ENCODE peak calls at places on chromosome 12, in six cellular contexts. D, M, B, H, X and U are unnamed samples.

GRCh38 chr12:125286005-125286727 is 220.9 kb downstream of the AACS start:
- DNase-seq in D (no peak), H (no peak), X (no peak), M (no peak), B (no peak), U (no peak)

GRCh38 chr12:29153231-29153630 is 4.2 kb downstream of the FAR2 start:
- DNase-seq in D (no peak), M (no peak), B (no peak), H (no peak), X (no peak), U (no peak)

GRCh38 chr12:90085491-90086274 is 377.0 kb upstream of the ATP2B1 start:
- DNase-seq in H (no peak), M (no peak), X (no peak), D (no peak), B (no peak), U (no peak)

GRCh38 chr12:119869720-119870119 is 7.4 kb downstream of the CIT start:
- DNase-seq in D (no peak), X (no peak), B (no peak), H (no peak), M (no peak), U (peak; percentile 74)

GRCh38 chr12:67710582-67710981 is 62.0 kb downstream of the DYRK2 start:
- DNase-seq in X (peak; percentile 70), D (no peak), M (no peak), H (no peak), B (no peak), U (peak; percentile 23)

GRCh38 chr12:54021432-54022013 is 6.7 kb upstream of the HOXC6 start:
- DNase-seq in X (no peak), M (peak; percentile 61), B (no peak), H (no peak), D (no peak), U (no peak)

GRCh38 chr12:19624401-19624930 is 185.2 kb downstream of the AEBP2 start:
- DNase-seq in B (no peak), D (no peak), X (no peak), H (no peak), M (no peak), U (no peak)

GRCh38 chr12:107760207-107760816 is 625 bp downstream of the PRDM4 start:
- DNase-seq in H (peak; percentile 61), B (no peak), X (peak; percentile 71), M (peak; percentile 28), D (peak; percentile 79), U (peak; percentile 33)

GRCh38 chr12:116454950-116455447 is 104.2 kb upstream of the MAP1LC3B2 start:
- DNase-seq in H (no peak), X (no peak), M (no peak), D (no peak), B (no peak), U (peak; percentile 79)

GRCh38 chr12:40137252-40137651 is 31.4 kb upstream of the SLC2A13 start:
- DNase-seq in D (no peak), H (no peak), X (no peak), M (no peak), B (no peak), U (no peak)

GRCh38 chr12:81208193-81208946 is 130.5 kb downstream of the ACSS3 start:
- DNase-seq in B (no peak), D (no peak), M (no peak), H (no peak), X (peak; percentile 41), U (no peak)

GRCh38 chr12:114636723-114637480 is 47.1 kb downstream of the TBX3 start:
- DNase-seq in M (peak; percentile 16), H (no peak), B (no peak), D (no peak), X (no peak), U (peak; percentile 24)

GRCh38 chr12:49092086-49092815 is 2.4 kb downstream of the DHH start:
- DNase-seq in B (peak; percentile 37), D (no peak), X (no peak), M (peak; percentile 64), H (peak; percentile 68), U (peak; percentile 55)

GRCh38 chr12:39919790-39920189 is 186.1 kb downstream of the SLC2A13 start:
- DNase-seq in M (no peak), D (no peak), X (no peak), H (no peak), B (no peak), U (no peak)

GRCh38 chr12:110885152-110885840 is 35.1 kb downstream of the MYL2 start:
- DNase-seq in B (no peak), H (no peak), D (no peak), M (no peak), X (no peak), U (no peak)

GRCh38 chr12:14884458-14884878 is 1.2 kb downstream of the MGP start:
- DNase-seq in D (peak; percentile 90), H (peak; percentile 91), X (peak; percentile 58), B (peak; percentile 83), M (no peak), U (peak; percentile 89)

GRCh38 chr12:92469837-92470236 is 233.0 kb upstream of the PLEKHG7 start:
- DNase-seq in X (peak; percentile 29), M (no peak), B (peak; percentile 68), H (no peak), D (no peak), U (peak; percentile 16)

GRCh38 chr12:84070311-84070710 is 842.3 kb downstream of the SLC6A15 start:
- DNase-seq in H (no peak), X (no peak), B (no peak), D (peak; percentile 76), M (no peak), U (peak; percentile 11)

DNA sequence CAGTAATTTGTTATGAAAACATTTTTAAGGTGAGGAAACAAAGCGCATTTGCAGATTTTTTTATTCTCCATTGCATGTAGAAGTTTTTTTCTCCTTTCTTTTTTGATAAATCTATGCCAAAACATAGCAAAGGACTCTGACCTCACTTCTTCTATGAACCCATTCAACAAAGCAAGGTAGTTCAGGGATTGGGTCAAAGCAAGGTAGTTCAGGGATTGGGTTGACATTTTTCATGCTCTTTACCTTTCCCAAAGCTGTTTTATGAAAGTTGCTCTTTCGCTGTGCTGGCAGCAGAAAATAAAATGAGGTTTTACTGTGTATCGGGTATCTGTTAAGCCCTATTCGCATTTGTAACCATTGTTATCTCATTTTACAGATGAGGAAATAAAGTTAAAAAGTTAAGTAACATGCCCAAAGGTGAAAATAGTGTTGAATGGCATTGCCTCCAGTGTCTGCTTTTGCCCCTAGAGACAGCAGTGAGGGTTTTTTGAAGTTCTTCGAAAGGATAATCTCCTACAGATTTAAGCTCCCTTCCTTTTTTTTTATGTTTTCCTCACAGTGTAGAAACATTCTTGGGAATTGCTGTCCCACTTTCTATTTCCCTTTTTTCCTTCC is 10.6 kb downstream of the STRAP start:
- DNase-seq in X (no peak), H (no peak), B (no peak), M (no peak), D (no peak), U (no peak)
- TF ChIP-seq CTCF in X (no peak), H (no peak), B (no peak), M (no peak), D (no peak), U (no peak)

DNA sequence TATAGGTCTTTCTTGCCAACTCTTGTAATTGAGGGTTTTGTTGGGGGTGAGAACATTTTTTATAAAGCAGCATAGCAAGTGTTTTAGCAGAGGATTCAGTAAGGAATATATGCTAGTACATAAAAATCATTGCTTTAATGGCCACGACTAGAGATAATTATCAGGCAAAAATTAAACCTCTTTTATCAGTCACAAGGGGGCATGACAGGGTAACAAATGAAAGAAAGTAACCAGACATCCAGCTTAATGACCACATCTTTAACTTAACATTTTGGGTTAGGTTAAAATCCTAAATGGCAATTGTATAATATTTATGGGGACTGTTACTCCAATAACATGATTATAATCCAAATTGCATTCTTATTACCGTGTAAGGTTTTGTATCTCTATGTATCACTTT is 119.6 kb downstream of the LRRIQ1 start:
- DNase-seq in H (no peak), D (no peak), M (no peak), B (no peak), X (no peak), U (peak; percentile 60)
- TF ChIP-seq CTCF in H (no peak), D (no peak), M (peak; percentile 30), B (no peak), X (no peak), U (peak; percentile 37)

GRCh38 chr12:56204275-56204674 is 15.0 kb upstream of the SMARCC2 start:
- DNase-seq in M (no peak), B (no peak), H (no peak), X (no peak), D (no peak), U (no peak)

GRCh38 chr12:56206373-56207166 is 15.2 kb downstream of the RNF41 start:
- DNase-seq in X (peak; percentile 71), H (peak; percentile 56), B (peak; percentile 43), D (no peak), M (peak; percentile 71), U (peak; percentile 54)

GRCh38 chr12:56208014-56208413 is 13.7 kb downstream of the RNF41 start:
- DNase-seq in D (no peak), B (no peak), H (no peak), M (no peak), X (no peak), U (no peak)

GRCh38 chr12:56202838-56203237 is 13.6 kb upstream of the SMARCC2 start:
- DNase-seq in B (no peak), D (no peak), H (no peak), M (no peak), X (no peak), U (no peak)

GRCh38 chr12:56205445-56205844 is 16.2 kb upstream of the SMARCC2 start:
- DNase-seq in M (no peak), B (no peak), H (no peak), D (no peak), X (no peak), U (no peak)
- TF ChIP-seq CTCF in M (no peak), B (no peak), H (no peak), D (no peak), X (no peak), U (no peak)

GRCh38 chr12:113048716-113049127 is 7.8 kb upstream of the DTX1 start:
- DNase-seq in D (no peak), B (no peak), H (peak; percentile 75), X (no peak), M (peak; percentile 69), U (peak; percentile 71)

GRCh38 chr12:113051759-113052158 is 4.8 kb upstream of the DTX1 start:
- DNase-seq in X (no peak), H (no peak), D (no peak), B (no peak), M (no peak), U (no peak)

GRCh38 chr12:113052326-113052725 is 4.2 kb upstream of the DTX1 start:
- DNase-seq in H (no peak), B (no peak), X (no peak), M (no peak), D (no peak), U (no peak)

GRCh38 chr12:113050808-113051207 is 5.7 kb upstream of the DTX1 start:
- DNase-seq in X (no peak), M (no peak), D (no peak), B (no peak), H (no peak), U (no peak)

DNA sequence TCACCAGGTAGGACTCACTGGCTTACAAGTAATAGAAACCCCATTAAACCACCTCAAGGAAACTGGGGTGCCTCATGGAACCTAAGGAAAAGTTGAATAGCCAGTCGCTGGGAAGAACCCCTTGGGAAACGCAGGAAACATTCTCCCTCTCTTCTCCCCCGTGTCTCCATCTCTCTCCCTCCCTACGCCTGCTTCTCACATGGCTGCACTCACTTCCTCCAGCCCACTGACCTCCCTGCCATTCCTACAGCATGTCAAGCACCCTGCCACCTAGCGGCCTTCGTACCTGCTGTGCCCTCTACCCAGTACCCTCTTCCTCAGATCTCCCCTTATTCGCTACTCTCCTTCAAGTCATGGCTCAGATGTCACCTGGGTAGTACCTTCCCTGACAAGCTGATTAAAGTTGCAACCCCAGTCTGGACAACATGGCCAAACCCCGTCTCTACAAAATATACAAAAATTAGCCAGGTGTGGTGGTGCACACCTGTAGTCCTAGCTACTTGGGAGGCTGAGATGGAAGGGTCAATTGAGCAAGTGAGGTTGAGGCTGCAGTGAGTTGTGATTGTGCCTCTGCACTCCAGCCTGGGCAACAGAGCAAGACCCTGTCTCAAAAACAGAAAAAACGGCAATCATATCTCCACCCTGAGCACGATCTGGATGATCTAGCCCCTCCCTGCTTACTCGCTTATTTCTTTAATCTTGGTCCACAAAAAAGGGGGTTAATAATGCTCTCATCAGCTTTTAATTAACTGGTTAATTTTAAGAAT is 6.4 kb upstream of the DTX1 start:
- DNase-seq in B (no peak), M (peak; percentile 49), D (no peak), X (no peak), H (no peak), U (no peak)
- TF ChIP-seq CTCF in B (peak; percentile 27), M (no peak), D (no peak), X (no peak), H (no peak), U (peak; percentile 18)